ENCODE peak calls at places on chromosomes 16 and 17, in five cellular contexts. One of them, this sample, is unnamed.

GRCh38 chr17:61410555-61411089 is 11.0 kb downstream of the TBX2 start:
- DNase-seq in progenitor cell of endocrine pancreas: peak
- DNase-seq in GDM1: no peak
- DNase-seq in NCI-H1092: no peak
- DNase-seq in immature natural killer cell: peak
- DNase-seq in this sample: no peak

GRCh38 chr17:36869441-36869840 is 67.8 kb upstream of the LHX1 start:
- DNase-seq in NCI-H1092: no peak
- DNase-seq in progenitor cell of endocrine pancreas: no peak
- DNase-seq in GDM1: no peak
- DNase-seq in immature natural killer cell: no peak
- DNase-seq in this sample: no peak

GRCh38 chr16:66342294-66342900 is 24.1 kb upstream of the CDH5 start:
- DNase-seq in NCI-H1092: peak
- DNase-seq in immature natural killer cell: no peak
- DNase-seq in progenitor cell of endocrine pancreas: peak
- DNase-seq in GDM1: no peak
- DNase-seq in this sample: peak

GRCh38 chr16:49576941-49577340 is 203.3 kb downstream of the C16orf78 start:
- DNase-seq in GDM1: no peak
- DNase-seq in immature natural killer cell: no peak
- DNase-seq in NCI-H1092: no peak
- DNase-seq in progenitor cell of endocrine pancreas: no peak
- DNase-seq in this sample: no peak

GRCh38 chr17:37327341-37328090 is 48.3 kb upstream of the C17orf78 start:
- DNase-seq in progenitor cell of endocrine pancreas: no peak
- DNase-seq in immature natural killer cell: no peak
- DNase-seq in GDM1: no peak
- DNase-seq in NCI-H1092: no peak
- DNase-seq in this sample: no peak

GRCh38 chr17:9647014-9647413 is 1.7 kb downstream of the USP43 start:
- DNase-seq in NCI-H1092: no peak
- DNase-seq in immature natural killer cell: no peak
- DNase-seq in GDM1: no peak
- DNase-seq in progenitor cell of endocrine pancreas: no peak
- DNase-seq in this sample: no peak

GRCh38 chr17:59652119-59652518 is 32.4 kb downstream of the CLTC start:
- DNase-seq in NCI-H1092: no peak
- DNase-seq in immature natural killer cell: no peak
- DNase-seq in GDM1: no peak
- DNase-seq in progenitor cell of endocrine pancreas: no peak
- DNase-seq in this sample: no peak

GRCh38 chr17:81064746-81065475 is 30.0 kb downstream of the BAIAP2 start:
- DNase-seq in GDM1: no peak
- DNase-seq in immature natural killer cell: no peak
- DNase-seq in progenitor cell of endocrine pancreas: no peak
- DNase-seq in NCI-H1092: no peak
- DNase-seq in this sample: no peak

GRCh38 chr16:27495191-27495590 is 54.5 kb downstream of the GTF3C1 start:
- DNase-seq in progenitor cell of endocrine pancreas: no peak
- DNase-seq in immature natural killer cell: no peak
- DNase-seq in NCI-H1092: no peak
- DNase-seq in GDM1: no peak
- DNase-seq in this sample: no peak

GRCh38 chr16:14539631-14540030 is 90.4 kb downstream of the PARN start:
- DNase-seq in progenitor cell of endocrine pancreas: no peak
- DNase-seq in NCI-H1092: no peak
- DNase-seq in immature natural killer cell: no peak
- DNase-seq in GDM1: no peak
- DNase-seq in this sample: no peak

GRCh38 chr17:75146597-75146996 is 7.7 kb downstream of the JPT1 start:
- DNase-seq in GDM1: no peak
- DNase-seq in progenitor cell of endocrine pancreas: no peak
- DNase-seq in immature natural killer cell: no peak
- DNase-seq in NCI-H1092: no peak
- DNase-seq in this sample: no peak

GRCh38 chr17:7176870-7177209 is 2.3 kb downstream of the ASGR1 start:
- DNase-seq in progenitor cell of endocrine pancreas: peak
- DNase-seq in GDM1: no peak
- DNase-seq in NCI-H1092: no peak
- DNase-seq in immature natural killer cell: no peak
- DNase-seq in this sample: no peak

GRCh38 chr17:78383725-78384471 is 5.4 kb downstream of the PGS1 start:
- DNase-seq in GDM1: peak
- DNase-seq in progenitor cell of endocrine pancreas: no peak
- DNase-seq in NCI-H1092: no peak
- DNase-seq in immature natural killer cell: no peak
- DNase-seq in this sample: no peak

GRCh38 chr17:34979153-34979552 is 1.2 kb upstream of the LIG3 start:
- DNase-seq in immature natural killer cell: no peak
- DNase-seq in GDM1: no peak
- DNase-seq in progenitor cell of endocrine pancreas: no peak
- DNase-seq in NCI-H1092: no peak
- DNase-seq in this sample: no peak

GRCh38 chr17:2438823-2439222 is 38.0 kb upstream of the MNT start:
- DNase-seq in progenitor cell of endocrine pancreas: no peak
- DNase-seq in immature natural killer cell: no peak
- DNase-seq in NCI-H1092: no peak
- DNase-seq in GDM1: no peak
- DNase-seq in this sample: no peak

GRCh38 chr16:87740909-87741424 is 24.8 kb downstream of the KLHDC4 start:
- DNase-seq in immature natural killer cell: no peak
- DNase-seq in GDM1: no peak
- DNase-seq in progenitor cell of endocrine pancreas: no peak
- DNase-seq in NCI-H1092: no peak
- DNase-seq in this sample: no peak

GRCh38 chr16:88533945-88534641 is 36.1 kb upstream of the ZC3H18 start:
- DNase-seq in NCI-H1092: peak
- DNase-seq in GDM1: no peak
- DNase-seq in progenitor cell of endocrine pancreas: peak
- DNase-seq in immature natural killer cell: peak
- DNase-seq in this sample: peak

GRCh38 chr16:1771864-1772361 is 570 bp upstream of the NME3 start:
- DNase-seq in NCI-H1092: no peak
- DNase-seq in GDM1: no peak
- DNase-seq in immature natural killer cell: no peak
- DNase-seq in progenitor cell of endocrine pancreas: no peak
- DNase-seq in this sample: no peak

GRCh38 chr16:78815713-78816112 is 716.3 kb downstream of the WWOX start:
- DNase-seq in immature natural killer cell: no peak
- DNase-seq in progenitor cell of endocrine pancreas: no peak
- DNase-seq in GDM1: no peak
- DNase-seq in NCI-H1092: no peak
- DNase-seq in this sample: no peak

GRCh38 chr17:67912656-67913055 is 83.6 kb downstream of the C17orf58 start:
- DNase-seq in NCI-H1092: no peak
- DNase-seq in immature natural killer cell: peak
- DNase-seq in progenitor cell of endocrine pancreas: no peak
- DNase-seq in GDM1: no peak
- DNase-seq in this sample: no peak

GRCh38 chr16:57892041-57892440 is 78.9 kb downstream of the CNGB1 start:
- DNase-seq in NCI-H1092: no peak
- DNase-seq in immature natural killer cell: peak
- DNase-seq in progenitor cell of endocrine pancreas: no peak
- DNase-seq in GDM1: no peak
- DNase-seq in this sample: no peak

GRCh38 chr17:8563024-8563776 is 67.3 kb downstream of the MYH10 start:
- DNase-seq in NCI-H1092: no peak
- DNase-seq in progenitor cell of endocrine pancreas: no peak
- DNase-seq in GDM1: no peak
- DNase-seq in immature natural killer cell: no peak
- DNase-seq in this sample: no peak

GRCh38 chr16:10612649-10613179 is 32.3 kb upstream of the EMP2 start:
- DNase-seq in progenitor cell of endocrine pancreas: no peak
- DNase-seq in GDM1: no peak
- DNase-seq in immature natural killer cell: no peak
- DNase-seq in NCI-H1092: no peak
- DNase-seq in this sample: no peak

GRCh38 chr17:79859676-79860615 is 20.7 kb upstream of the CBX4 start:
- DNase-seq in GDM1: no peak
- DNase-seq in immature natural killer cell: no peak
- DNase-seq in NCI-H1092: no peak
- DNase-seq in progenitor cell of endocrine pancreas: no peak
- DNase-seq in this sample: no peak

GRCh38 chr17:48100160-48100559 is 1.1 kb downstream of the CBX1 start:
- DNase-seq in NCI-H1092: no peak
- DNase-seq in GDM1: no peak
- DNase-seq in progenitor cell of endocrine pancreas: no peak
- DNase-seq in immature natural killer cell: no peak
- DNase-seq in this sample: no peak

GRCh38 chr16:72018470-72018869 is 9.9 kb downstream of the DHODH start:
- DNase-seq in GDM1: no peak
- DNase-seq in progenitor cell of endocrine pancreas: no peak
- DNase-seq in NCI-H1092: no peak
- DNase-seq in immature natural killer cell: no peak
- DNase-seq in this sample: no peak

GRCh38 chr16:8685617-8686016 is 11.2 kb downstream of the ABAT start:
- DNase-seq in progenitor cell of endocrine pancreas: no peak
- DNase-seq in GDM1: no peak
- DNase-seq in NCI-H1092: no peak
- DNase-seq in immature natural killer cell: no peak
- DNase-seq in this sample: no peak

GRCh38 chr16:66254751-66255150 is 111.7 kb upstream of the CDH5 start:
- DNase-seq in GDM1: no peak
- DNase-seq in progenitor cell of endocrine pancreas: no peak
- DNase-seq in NCI-H1092: no peak
- DNase-seq in immature natural killer cell: no peak
- DNase-seq in this sample: no peak

GRCh38 chr17:16342979-16343378 is 10.3 kb downstream of the CENPV start:
- DNase-seq in immature natural killer cell: no peak
- DNase-seq in progenitor cell of endocrine pancreas: no peak
- DNase-seq in NCI-H1092: no peak
- DNase-seq in GDM1: no peak
- DNase-seq in this sample: no peak

GRCh38 chr16:73794936-73795335 is 501.7 kb upstream of the PSMD7 start:
- DNase-seq in NCI-H1092: no peak
- DNase-seq in GDM1: no peak
- DNase-seq in progenitor cell of endocrine pancreas: no peak
- DNase-seq in immature natural killer cell: no peak
- DNase-seq in this sample: no peak

GRCh38 chr16:89602273-89602951 is 11.0 kb upstream of the DPEP1 start:
- DNase-seq in immature natural killer cell: peak
- DNase-seq in GDM1: peak
- DNase-seq in NCI-H1092: peak
- DNase-seq in progenitor cell of endocrine pancreas: no peak
- DNase-seq in this sample: no peak

GRCh38 chr16:51898872-51899271 is 648.1 kb downstream of the TOX3 start:
- DNase-seq in progenitor cell of endocrine pancreas: no peak
- DNase-seq in GDM1: no peak
- DNase-seq in immature natural killer cell: no peak
- DNase-seq in NCI-H1092: no peak
- DNase-seq in this sample: no peak

GRCh38 chr16:62700456-62701280 is 664.4 kb upstream of the CDH8 start:
- DNase-seq in GDM1: no peak
- DNase-seq in progenitor cell of endocrine pancreas: no peak
- DNase-seq in NCI-H1092: no peak
- DNase-seq in immature natural killer cell: no peak
- DNase-seq in this sample: no peak

GRCh38 chr17:30092886-30093285 is 23.7 kb upstream of the NSRP1 start:
- DNase-seq in NCI-H1092: no peak
- DNase-seq in GDM1: no peak
- DNase-seq in progenitor cell of endocrine pancreas: no peak
- DNase-seq in immature natural killer cell: no peak
- DNase-seq in this sample: no peak

GRCh38 chr17:40325156-40326013 is 16.4 kb downstream of the RARA start:
- DNase-seq in GDM1: no peak
- DNase-seq in immature natural killer cell: no peak
- DNase-seq in progenitor cell of endocrine pancreas: no peak
- DNase-seq in NCI-H1092: no peak
- DNase-seq in this sample: no peak

GRCh38 chr17:58337600-58338453 is 9.2 kb upstream of the TSPOAP1 start:
- DNase-seq in immature natural killer cell: peak
- DNase-seq in progenitor cell of endocrine pancreas: no peak
- DNase-seq in NCI-H1092: no peak
- DNase-seq in GDM1: peak
- DNase-seq in this sample: no peak

GRCh38 chr17:44170499-44171201 is at the start of gene ASB16:
- DNase-seq in NCI-H1092: peak
- DNase-seq in immature natural killer cell: no peak
- DNase-seq in progenitor cell of endocrine pancreas: no peak
- DNase-seq in GDM1: no peak
- DNase-seq in this sample: no peak

GRCh38 chr17:19003966-19004600 is 481 bp downstream of the FAM83G start:
- DNase-seq in immature natural killer cell: peak
- DNase-seq in progenitor cell of endocrine pancreas: peak
- DNase-seq in GDM1: no peak
- DNase-seq in NCI-H1092: no peak
- DNase-seq in this sample: peak

GRCh38 chr17:40319651-40320550 is 10.9 kb downstream of the RARA start:
- DNase-seq in NCI-H1092: no peak
- DNase-seq in immature natural killer cell: peak
- DNase-seq in GDM1: no peak
- DNase-seq in progenitor cell of endocrine pancreas: no peak
- DNase-seq in this sample: no peak

This sample was measured in GM19239.